ENCODE peak calls at places on chromosome 5, in five cellular contexts. One of them, this sample, is unnamed.

GRCh38 chr5:54446169-54446786 is 9.2 kb upstream of the HSPB3 start:
- DNase-seq in HCT116: no peak
- DNase-seq in SK-N-SH: no peak
- DNase-seq in MM.1S: no peak
- DNase-seq in hepatocyte: no peak
- DNase-seq in this sample: no peak

GRCh38 chr5:177454397-177455035 is 7.9 kb downstream of the PRR7 start:
- DNase-seq in HCT116: peak
- DNase-seq in SK-N-SH: peak
- DNase-seq in MM.1S: peak
- DNase-seq in hepatocyte: peak
- DNase-seq in this sample: peak

GRCh38 chr5:71586052-71586940 is 844 bp upstream of the MCCC2 start:
- DNase-seq in HCT116: no peak
- DNase-seq in SK-N-SH: peak
- DNase-seq in MM.1S: peak
- DNase-seq in hepatocyte: peak
- DNase-seq in this sample: peak

GRCh38 chr5:96408276-96408777 is 24.7 kb downstream of the PCSK1 start:
- DNase-seq in HCT116: no peak
- DNase-seq in SK-N-SH: no peak
- DNase-seq in MM.1S: no peak
- DNase-seq in hepatocyte: no peak
- DNase-seq in this sample: no peak

GRCh38 chr5:178551059-178551458 is 39.1 kb downstream of the COL23A1 start:
- DNase-seq in HCT116: peak
- DNase-seq in SK-N-SH: peak
- DNase-seq in MM.1S: peak
- DNase-seq in hepatocyte: no peak
- DNase-seq in this sample: peak

GRCh38 chr5:164255598-164256213 is 750.3 kb downstream of the MAT2B start:
- DNase-seq in HCT116: no peak
- DNase-seq in SK-N-SH: no peak
- DNase-seq in MM.1S: no peak
- DNase-seq in hepatocyte: no peak
- DNase-seq in this sample: no peak

GRCh38 chr5:92560698-92561361 is 1020.2 kb downstream of the NR2F1-AS1 start:
- DNase-seq in HCT116: peak
- DNase-seq in SK-N-SH: no peak
- DNase-seq in MM.1S: no peak
- DNase-seq in hepatocyte: peak
- DNase-seq in this sample: no peak

GRCh38 chr5:76590027-76590426 is 33.2 kb downstream of the F2RL2 start:
- DNase-seq in HCT116: no peak
- DNase-seq in SK-N-SH: no peak
- DNase-seq in MM.1S: peak
- DNase-seq in hepatocyte: no peak
- DNase-seq in this sample: no peak

GRCh38 chr5:175235251-175235963 is 208.6 kb downstream of the DRD1 start:
- DNase-seq in HCT116: no peak
- DNase-seq in SK-N-SH: no peak
- DNase-seq in MM.1S: no peak
- DNase-seq in hepatocyte: peak
- DNase-seq in this sample: no peak

GRCh38 chr5:171863928-171864327 is 78.3 kb downstream of the SMIM23 start:
- DNase-seq in HCT116: no peak
- DNase-seq in SK-N-SH: no peak
- DNase-seq in MM.1S: no peak
- DNase-seq in hepatocyte: no peak
- DNase-seq in this sample: no peak

GRCh38 chr5:134509308-134510040 is 16.0 kb upstream of the JADE2 start:
- DNase-seq in HCT116: peak
- DNase-seq in SK-N-SH: peak
- DNase-seq in MM.1S: no peak
- DNase-seq in hepatocyte: peak
- DNase-seq in this sample: no peak

GRCh38 chr5:135393691-135394090 is 5.3 kb downstream of the MACROH2A1 start:
- DNase-seq in HCT116: no peak
- DNase-seq in SK-N-SH: no peak
- DNase-seq in MM.1S: no peak
- DNase-seq in hepatocyte: no peak
- DNase-seq in this sample: no peak

GRCh38 chr5:150783422-150783928 is 4.9 kb downstream of the SMIM3 start:
- DNase-seq in HCT116: peak
- DNase-seq in SK-N-SH: no peak
- DNase-seq in MM.1S: no peak
- DNase-seq in hepatocyte: peak
- DNase-seq in this sample: peak

GRCh38 chr5:75512383-75513074 is 838 bp downstream of the POLK start:
- DNase-seq in HCT116: no peak
- DNase-seq in SK-N-SH: no peak
- DNase-seq in MM.1S: peak
- DNase-seq in hepatocyte: no peak
- DNase-seq in this sample: no peak

GRCh38 chr5:101288633-101289032 is 385.6 kb upstream of the ST8SIA4 start:
- DNase-seq in HCT116: no peak
- DNase-seq in SK-N-SH: no peak
- DNase-seq in MM.1S: no peak
- DNase-seq in hepatocyte: no peak
- DNase-seq in this sample: no peak

GRCh38 chr5:152349683-152350526 is 55.2 kb downstream of the NMUR2 start:
- DNase-seq in HCT116: peak
- DNase-seq in SK-N-SH: peak
- DNase-seq in MM.1S: peak
- DNase-seq in hepatocyte: peak
- DNase-seq in this sample: peak

GRCh38 chr5:87756951-87757350 is 344.2 kb upstream of the CCNH start:
- DNase-seq in HCT116: no peak
- DNase-seq in SK-N-SH: no peak
- DNase-seq in MM.1S: no peak
- DNase-seq in hepatocyte: no peak
- DNase-seq in this sample: no peak

GRCh38 chr5:87755378-87755777 is 342.6 kb upstream of the CCNH start:
- DNase-seq in HCT116: no peak
- DNase-seq in SK-N-SH: no peak
- DNase-seq in MM.1S: no peak
- DNase-seq in hepatocyte: no peak
- DNase-seq in this sample: no peak

GRCh38 chr5:87751801-87752200 is 339.1 kb upstream of the CCNH start:
- DNase-seq in HCT116: no peak
- DNase-seq in SK-N-SH: no peak
- DNase-seq in MM.1S: no peak
- DNase-seq in hepatocyte: no peak
- DNase-seq in this sample: no peak

GRCh38 chr5:87754009-87754757 is 341.5 kb upstream of the CCNH start:
- DNase-seq in HCT116: no peak
- DNase-seq in SK-N-SH: no peak
- DNase-seq in MM.1S: no peak
- DNase-seq in hepatocyte: no peak
- DNase-seq in this sample: no peak

DNA sequence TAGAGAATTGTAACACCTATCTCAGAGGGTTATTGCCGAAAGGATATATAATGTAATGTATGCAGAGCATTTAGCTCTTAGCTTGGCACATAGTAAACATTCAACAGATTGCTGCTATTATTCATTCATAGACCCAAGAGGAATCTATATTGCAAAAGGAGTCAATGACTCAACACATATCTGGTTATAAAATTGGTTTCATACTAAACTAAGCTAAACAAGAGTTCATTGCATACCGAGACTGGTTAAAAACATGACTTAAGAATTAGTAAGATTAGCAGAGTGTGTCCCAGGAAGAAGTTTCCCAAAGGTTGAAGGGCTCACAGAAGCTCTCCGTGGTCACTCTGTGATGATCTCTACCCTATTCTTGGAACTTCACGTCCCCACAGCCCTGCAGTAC is 339.6 kb upstream of the CCNH start:
- DNase-seq in HCT116: no peak
- DNase-seq in SK-N-SH: no peak
- DNase-seq in MM.1S: no peak
- DNase-seq in hepatocyte: no peak
- DNase-seq in this sample: no peak
- H2AFZ ChIP-seq in HCT116: peak
- H2AFZ ChIP-seq in SK-N-SH: no peak
- H2AFZ ChIP-seq in MM.1S: no peak
- H2AFZ ChIP-seq in hepatocyte: no peak
- H2AFZ ChIP-seq in this sample: no peak

GRCh38 chr5:156929366-156929948 is 33.6 kb downstream of the TIMD4 start:
- DNase-seq in HCT116: no peak
- DNase-seq in SK-N-SH: no peak
- DNase-seq in MM.1S: no peak
- DNase-seq in hepatocyte: no peak
- DNase-seq in this sample: no peak

GRCh38 chr5:156936972-156937371 is 26.1 kb downstream of the TIMD4 start:
- DNase-seq in HCT116: no peak
- DNase-seq in SK-N-SH: no peak
- DNase-seq in MM.1S: no peak
- DNase-seq in hepatocyte: no peak
- DNase-seq in this sample: peak

GRCh38 chr5:156934450-156935211 is 28.4 kb downstream of the TIMD4 start:
- DNase-seq in HCT116: peak
- DNase-seq in SK-N-SH: peak
- DNase-seq in MM.1S: peak
- DNase-seq in hepatocyte: peak
- DNase-seq in this sample: peak
- TF ChIP-seq CTCF in HCT116: peak
- TF ChIP-seq CTCF in SK-N-SH: peak
- TF ChIP-seq CTCF in MM.1S: peak
- TF ChIP-seq CTCF in hepatocyte: peak
- TF ChIP-seq CTCF in this sample: peak

GRCh38 chr5:10599113-10599512 is 35.2 kb downstream of the ANKRD33B start:
- DNase-seq in HCT116: no peak
- DNase-seq in SK-N-SH: no peak
- DNase-seq in MM.1S: no peak
- DNase-seq in hepatocyte: no peak
- DNase-seq in this sample: no peak

GRCh38 chr5:10595305-10595677 is 31.4 kb downstream of the ANKRD33B start:
- DNase-seq in HCT116: no peak
- DNase-seq in SK-N-SH: no peak
- DNase-seq in MM.1S: no peak
- DNase-seq in hepatocyte: no peak
- DNase-seq in this sample: no peak

GRCh38 chr5:10596310-10596703 is 32.4 kb downstream of the ANKRD33B start:
- DNase-seq in HCT116: no peak
- DNase-seq in SK-N-SH: no peak
- DNase-seq in MM.1S: no peak
- DNase-seq in hepatocyte: no peak
- DNase-seq in this sample: no peak

GRCh38 chr5:10595678-10596309 is 31.9 kb downstream of the ANKRD33B start:
- DNase-seq in HCT116: peak
- DNase-seq in SK-N-SH: no peak
- DNase-seq in MM.1S: no peak
- DNase-seq in hepatocyte: peak
- DNase-seq in this sample: no peak

GRCh38 chr5:10596886-10597451 is 33.1 kb downstream of the ANKRD33B start:
- DNase-seq in HCT116: no peak
- DNase-seq in SK-N-SH: no peak
- DNase-seq in MM.1S: no peak
- DNase-seq in hepatocyte: no peak
- DNase-seq in this sample: no peak
- TF ChIP-seq EZH2phosphoT487 in HCT116: no peak
- TF ChIP-seq EZH2phosphoT487 in SK-N-SH: no peak
- TF ChIP-seq EZH2phosphoT487 in MM.1S: no peak
- TF ChIP-seq EZH2phosphoT487 in hepatocyte: no peak
- TF ChIP-seq EZH2phosphoT487 in this sample: no peak

DNA sequence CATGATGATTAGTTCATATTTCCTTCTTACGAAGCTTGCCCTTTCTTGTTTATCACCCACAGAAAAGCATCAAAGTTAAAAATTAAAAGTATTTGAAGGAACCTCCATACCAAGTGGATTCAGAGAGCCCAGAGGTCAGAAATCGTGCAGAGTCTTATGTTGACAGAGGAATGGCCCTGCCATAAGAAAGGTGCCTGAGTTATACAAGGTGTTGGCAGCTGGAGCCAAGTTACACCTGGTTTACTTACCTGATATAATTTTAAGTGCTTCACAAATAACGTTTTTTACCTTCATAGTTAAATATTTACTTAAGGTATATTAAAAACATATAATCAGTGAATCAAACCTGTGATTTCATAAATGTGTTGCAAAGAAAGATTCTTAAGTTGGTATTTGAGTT is 42.3 kb upstream of the DHFR start:
- DNase-seq in HCT116: no peak
- DNase-seq in SK-N-SH: no peak
- DNase-seq in MM.1S: no peak
- DNase-seq in hepatocyte: no peak
- DNase-seq in this sample: no peak
- H2AFZ ChIP-seq in HCT116: no peak
- H2AFZ ChIP-seq in SK-N-SH: no peak
- H2AFZ ChIP-seq in MM.1S: no peak
- H2AFZ ChIP-seq in hepatocyte: no peak
- H2AFZ ChIP-seq in this sample: no peak

GRCh38 chr5:123455640-123456039 is 32.4 kb upstream of the CEP120 start:
- DNase-seq in HCT116: no peak
- DNase-seq in SK-N-SH: no peak
- DNase-seq in MM.1S: peak
- DNase-seq in hepatocyte: no peak
- DNase-seq in this sample: no peak
- TF ChIP-seq CTCF in HCT116: peak
- TF ChIP-seq CTCF in SK-N-SH: no peak
- TF ChIP-seq CTCF in MM.1S: peak
- TF ChIP-seq CTCF in hepatocyte: no peak
- TF ChIP-seq CTCF in this sample: peak

GRCh38 chr5:111747336-111747735 is 9.7 kb downstream of the NREP start:
- DNase-seq in HCT116: no peak
- DNase-seq in SK-N-SH: no peak
- DNase-seq in MM.1S: no peak
- DNase-seq in hepatocyte: no peak
- DNase-seq in this sample: no peak
- TF ChIP-seq EZH2phosphoT487 in HCT116: no peak
- TF ChIP-seq EZH2phosphoT487 in SK-N-SH: no peak
- TF ChIP-seq EZH2phosphoT487 in MM.1S: no peak
- TF ChIP-seq EZH2phosphoT487 in hepatocyte: no peak
- TF ChIP-seq EZH2phosphoT487 in this sample: no peak

GRCh38 chr5:127609016-127609415 is 39.9 kb upstream of the CTXN3 start:
- DNase-seq in HCT116: no peak
- DNase-seq in SK-N-SH: no peak
- DNase-seq in MM.1S: no peak
- DNase-seq in hepatocyte: no peak
- DNase-seq in this sample: no peak
- H2AFZ ChIP-seq in HCT116: no peak
- H2AFZ ChIP-seq in SK-N-SH: no peak
- H2AFZ ChIP-seq in MM.1S: no peak
- H2AFZ ChIP-seq in hepatocyte: no peak
- H2AFZ ChIP-seq in this sample: no peak

GRCh38 chr5:180208038-180208434 is 975 bp downstream of the RASGEF1C start:
- DNase-seq in HCT116: no peak
- DNase-seq in SK-N-SH: no peak
- DNase-seq in MM.1S: no peak
- DNase-seq in hepatocyte: no peak
- DNase-seq in this sample: no peak

GRCh38 chr5:180210961-180211760 is 2.1 kb upstream of the RASGEF1C start:
- DNase-seq in HCT116: no peak
- DNase-seq in SK-N-SH: no peak
- DNase-seq in MM.1S: no peak
- DNase-seq in hepatocyte: no peak
- DNase-seq in this sample: no peak

GRCh38 chr5:180208435-180209081 is 453 bp downstream of the RASGEF1C start:
- DNase-seq in HCT116: no peak
- DNase-seq in SK-N-SH: peak
- DNase-seq in MM.1S: no peak
- DNase-seq in hepatocyte: peak
- DNase-seq in this sample: no peak

GRCh38 chr5:180207593-180207992 is 1.4 kb downstream of the RASGEF1C start:
- DNase-seq in HCT116: no peak
- DNase-seq in SK-N-SH: no peak
- DNase-seq in MM.1S: no peak
- DNase-seq in hepatocyte: no peak
- DNase-seq in this sample: no peak

GRCh38 chr5:180209137-180209581 is at the start of gene RASGEF1C:
- DNase-seq in HCT116: peak
- DNase-seq in SK-N-SH: peak
- DNase-seq in MM.1S: no peak
- DNase-seq in hepatocyte: peak
- DNase-seq in this sample: no peak
- TF ChIP-seq CTCF in HCT116: no peak
- TF ChIP-seq CTCF in SK-N-SH: no peak
- TF ChIP-seq CTCF in MM.1S: no peak
- TF ChIP-seq CTCF in hepatocyte: peak
- TF ChIP-seq CTCF in this sample: no peak

This sample was measured in OCI-LY7.